ENCODE peak calls at places on chromosomes 2 and 18, in seven cellular contexts. One of them, this sample, is unnamed.

GRCh38 chr2:133346654-133347053 is 221.6 kb downstream of the NCKAP5 start:
- DNase-seq in activated T-cell treated with anti-CD3 and anti-CD28 coated beads for 1 hour: no peak
- DNase-seq in H1: no peak
- DNase-seq in left ventricle myocardium superior: no peak
- DNase-seq in GM19239: no peak
- DNase-seq in NCI-H524 treated with DMSO at 0.1 percent for 48 hours: peak
- DNase-seq in Daoy: peak
- DNase-seq in this sample: no peak

GRCh38 chr2:161048317-161048716 is 111.9 kb upstream of the TANK start:
- DNase-seq in activated T-cell treated with anti-CD3 and anti-CD28 coated beads for 1 hour: no peak
- DNase-seq in H1: no peak
- DNase-seq in left ventricle myocardium superior: no peak
- DNase-seq in GM19239: no peak
- DNase-seq in NCI-H524 treated with DMSO at 0.1 percent for 48 hours: no peak
- DNase-seq in Daoy: no peak
- DNase-seq in this sample: no peak

GRCh38 chr2:162301151-162301804 is 17.2 kb downstream of the IFIH1 start:
- DNase-seq in activated T-cell treated with anti-CD3 and anti-CD28 coated beads for 1 hour: peak
- DNase-seq in H1: no peak
- DNase-seq in left ventricle myocardium superior: no peak
- DNase-seq in GM19239: no peak
- DNase-seq in NCI-H524 treated with DMSO at 0.1 percent for 48 hours: peak
- DNase-seq in Daoy: peak
- DNase-seq in this sample: peak

GRCh38 chr2:127577973-127578372 is 42.5 kb downstream of the MYO7B start:
- DNase-seq in activated T-cell treated with anti-CD3 and anti-CD28 coated beads for 1 hour: no peak
- DNase-seq in H1: peak
- DNase-seq in left ventricle myocardium superior: peak
- DNase-seq in GM19239: peak
- DNase-seq in NCI-H524 treated with DMSO at 0.1 percent for 48 hours: no peak
- DNase-seq in Daoy: no peak
- DNase-seq in this sample: no peak

GRCh38 chr2:240523451-240524281 is 34.1 kb downstream of the ANKMY1 start:
- DNase-seq in activated T-cell treated with anti-CD3 and anti-CD28 coated beads for 1 hour: no peak
- DNase-seq in H1: peak
- DNase-seq in left ventricle myocardium superior: peak
- DNase-seq in GM19239: no peak
- DNase-seq in NCI-H524 treated with DMSO at 0.1 percent for 48 hours: no peak
- DNase-seq in Daoy: no peak
- DNase-seq in this sample: no peak

GRCh38 chr2:143171817-143172216 is 42.6 kb downstream of the ARHGAP15 start:
- DNase-seq in activated T-cell treated with anti-CD3 and anti-CD28 coated beads for 1 hour: no peak
- DNase-seq in H1: no peak
- DNase-seq in left ventricle myocardium superior: no peak
- DNase-seq in GM19239: no peak
- DNase-seq in NCI-H524 treated with DMSO at 0.1 percent for 48 hours: no peak
- DNase-seq in Daoy: no peak
- DNase-seq in this sample: no peak

GRCh38 chr18:46596119-46596518 is 60.9 kb downstream of the LOXHD1 start:
- DNase-seq in activated T-cell treated with anti-CD3 and anti-CD28 coated beads for 1 hour: no peak
- DNase-seq in H1: no peak
- DNase-seq in left ventricle myocardium superior: no peak
- DNase-seq in GM19239: no peak
- DNase-seq in NCI-H524 treated with DMSO at 0.1 percent for 48 hours: peak
- DNase-seq in Daoy: peak
- DNase-seq in this sample: no peak

GRCh38 chr2:15458277-15458676 is 102.9 kb downstream of the NBAS start:
- DNase-seq in activated T-cell treated with anti-CD3 and anti-CD28 coated beads for 1 hour: no peak
- DNase-seq in H1: no peak
- DNase-seq in left ventricle myocardium superior: no peak
- DNase-seq in GM19239: no peak
- DNase-seq in NCI-H524 treated with DMSO at 0.1 percent for 48 hours: no peak
- DNase-seq in Daoy: no peak
- DNase-seq in this sample: no peak